ENCODE peak calls at places on chromosomes 13 and 19, in nine cellular contexts. L is lung, G is lower lobe of right lung, Z is left ventricle myocardium inferior, S is cardiac muscle cell, R is brain microvascular endothelial cell, P is mammary epithelial cell, H is heart right ventricle, E is HCT116. D is an unnamed sample.

GRCh38 chr13:78160793-78161192 is 242.2 kb upstream of the EDNRB start:
- DNase-seq in L (no peak), R (no peak), H (no peak), G (no peak), Z (no peak), P (peak; percentile 24), E (no peak), S (peak; percentile 19), D (peak; percentile 17)

GRCh38 chr19:55373993-55374757 is 2.5 kb upstream of the TMEM190 start:
- DNase-seq in R (no peak), Z (no peak), L (no peak), H (no peak), G (no peak), S (peak; percentile 50), E (no peak), P (no peak), D (no peak)

GRCh38 chr19:16417660-16418596 is 53.8 kb downstream of the EPS15L1 start:
- DNase-seq in P (peak; percentile 29), S (peak; percentile 60), E (peak; percentile 35), R (peak; percentile 35), H (peak; percentile 58), Z (peak; percentile 75), L (peak; percentile 67), G (peak; percentile 81), D (peak; percentile 70)

GRCh38 chr19:28941833-28942232 is 271.1 kb downstream of the UQCRFS1 start:
- DNase-seq in E (no peak), R (no peak), H (no peak), L (no peak), S (peak; percentile 44), Z (no peak), G (no peak), P (no peak), D (no peak)

GRCh38 chr13:20441879-20442278 is 83.8 kb downstream of the CRYL1 start:
- DNase-seq in H (no peak), L (no peak), G (no peak), S (peak; percentile 73), E (peak; percentile 62), R (no peak), Z (no peak), P (peak; percentile 89), D (peak; percentile 95)

GRCh38 chr19:44613295-44614168 is at the start of gene IGSF23:
- DNase-seq in G (no peak), S (no peak), H (no peak), E (no peak), Z (no peak), R (no peak), L (no peak), P (no peak), D (no peak)

GRCh38 chr13:31119526-31119925 is 42.2 kb downstream of the HSPH1 start:
- DNase-seq in H (no peak), P (no peak), L (no peak), G (no peak), Z (no peak), E (no peak), R (no peak), S (no peak), D (no peak)

GRCh38 chr13:59360108-59360507 is 803.6 kb downstream of the DIAPH3 start:
- DNase-seq in G (no peak), R (no peak), H (no peak), Z (no peak), P (no peak), S (peak; percentile 57), E (no peak), L (no peak), D (no peak)

GRCh38 chr19:16899566-16900075 is 10.8 kb downstream of the F2RL3 start:
- DNase-seq in P (peak; percentile 27), E (peak; percentile 35), G (peak; percentile 73), Z (no peak), L (no peak), H (no peak), S (peak; percentile 45), R (peak; percentile 14), D (peak; percentile 60)

GRCh38 chr19:19109601-19110000 is 28.7 kb downstream of the TMEM161A start:
- DNase-seq in R (peak; percentile 28), S (peak; percentile 25), P (no peak), E (no peak), Z (no peak), H (no peak), L (no peak), G (no peak), D (no peak)

GRCh38 chr19:54507824-54508223 is 5.2 kb downstream of the LAIR2 start:
- DNase-seq in G (no peak), P (no peak), Z (no peak), H (no peak), S (no peak), L (no peak), R (no peak), E (no peak), D (no peak)

GRCh38 chr19:8403098-8403819 is 9.8 kb upstream of the MARCHF2 start:
- DNase-seq in E (no peak), L (no peak), R (no peak), S (no peak), Z (no peak), H (no peak), P (no peak), G (no peak), D (no peak)
- H3K36me3 ChIP-seq in E (peaks cover 16% of the 10 kb centered on the region), L (peaks cover 45% of the 10 kb centered on the region), R (peaks cover 35% of the 10 kb centered on the region), S (peaks cover 17% of the 10 kb centered on the region), Z (peaks cover 60% of the 10 kb centered on the region), H (peaks cover 2% of the 10 kb centered on the region), P (peaks cover 3% of the 10 kb centered on the region), G (peaks cover 63% of the 10 kb centered on the region), D (peaks cover 19% of the 10 kb centered on the region)

GRCh38 chr19:47187023-47187655 is 43.9 kb downstream of the BBC3 start:
- DNase-seq in R (no peak), L (no peak), H (no peak), P (no peak), Z (no peak), S (no peak), E (no peak), G (no peak), D (no peak)
- H3K36me3 ChIP-seq in R (no peaks in the 10 kb centered on the region), L (peaks cover 11% of the 10 kb centered on the region), H (no peaks in the 10 kb centered on the region), P (peaks cover 13% of the 10 kb centered on the region), Z (no peaks in the 10 kb centered on the region), S (no peaks in the 10 kb centered on the region), E (peaks cover 13% of the 10 kb centered on the region), G (peaks cover 14% of the 10 kb centered on the region), D (peaks cover 14% of the 10 kb centered on the region)

GRCh38 chr13:24894277-24894971 is 130.5 kb downstream of the RNF17 start:
- DNase-seq in L (no peak), G (no peak), P (no peak), Z (no peak), H (no peak), S (no peak), R (no peak), E (no peak), D (no peak)

GRCh38 chr13:24893863-24894262 is 129.9 kb downstream of the RNF17 start:
- DNase-seq in G (no peak), L (no peak), S (no peak), Z (no peak), P (no peak), R (no peak), E (no peak), H (no peak), D (no peak)

GRCh38 chr13:24892844-24893243 is 128.9 kb downstream of the RNF17 start:
- DNase-seq in R (no peak), L (no peak), P (no peak), E (no peak), Z (no peak), S (no peak), H (no peak), G (no peak), D (no peak)

GRCh38 chr13:24891476-24892108 is 127.6 kb downstream of the RNF17 start:
- DNase-seq in E (no peak), P (no peak), S (no peak), H (no peak), Z (no peak), G (no peak), R (no peak), L (no peak), D (no peak)

DNA sequence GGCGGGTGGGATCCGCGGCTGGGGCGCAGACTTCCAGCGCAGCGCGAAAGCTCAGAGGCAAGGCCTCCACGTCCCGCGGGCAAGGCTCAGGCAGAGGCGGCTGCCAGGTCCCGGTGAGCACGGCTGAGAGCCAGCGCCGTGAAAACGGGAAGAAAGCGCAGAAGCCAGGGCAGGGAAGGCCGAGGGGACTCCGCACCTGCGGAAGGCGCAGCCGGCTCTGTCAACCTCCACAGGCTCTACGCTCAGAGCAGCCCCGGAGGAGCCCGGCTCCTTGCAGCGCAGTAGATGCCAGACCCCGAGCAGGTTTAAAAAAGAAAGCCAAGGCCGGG is 131.0 kb downstream of the RNF17 start:
- DNase-seq in R (no peak), G (no peak), P (no peak), S (no peak), H (no peak), L (no peak), Z (no peak), E (no peak), D (no peak)
- H3K36me3 ChIP-seq in R (no peaks in the 10 kb centered on the region), G (peaks cover 20% of the 10 kb centered on the region), P (no peaks in the 10 kb centered on the region), S (peaks cover 10% of the 10 kb centered on the region), H (no peaks in the 10 kb centered on the region), L (peaks cover 18% of the 10 kb centered on the region), Z (peaks cover 46% of the 10 kb centered on the region), E (peaks cover 11% of the 10 kb centered on the region), D (peaks cover 6% of the 10 kb centered on the region)

GRCh38 chr13:109307027-109307426 is 479.4 kb downstream of the IRS2 start:
- DNase-seq in Z (no peak), E (no peak), G (no peak), L (no peak), S (no peak), P (no peak), R (no peak), H (no peak), D (no peak)
- H3K36me3 ChIP-seq in Z (no peaks in the 10 kb centered on the region), E (no peaks in the 10 kb centered on the region), G (no peaks in the 10 kb centered on the region), L (no peaks in the 10 kb centered on the region), S (no peaks in the 10 kb centered on the region), P (no peaks in the 10 kb centered on the region), R (no peaks in the 10 kb centered on the region), H (no peaks in the 10 kb centered on the region), D (no peaks in the 10 kb centered on the region)

GRCh38 chr19:49355890-49356289 is 6.3 kb downstream of the TEAD2 start:
- DNase-seq in H (no peak), E (no peak), Z (peak; percentile 36), L (no peak), S (peak; percentile 72), P (no peak), G (peak; percentile 61), R (no peak), D (no peak)
- H3K36me3 ChIP-seq in H (no peaks in the 10 kb centered on the region), E (peaks cover 9% of the 10 kb centered on the region), Z (peaks cover 74% of the 10 kb centered on the region), L (peaks cover 4% of the 10 kb centered on the region), S (peaks cover 43% of the 10 kb centered on the region), P (no peaks in the 10 kb centered on the region), G (peaks cover 72% of the 10 kb centered on the region), R (peaks cover 61% of the 10 kb centered on the region), D (peaks cover 18% of the 10 kb centered on the region)